ENCODE peak calls at places on chromosomes 5 and 9, in six cellular contexts. One of them, this sample, is unnamed.

GRCh38 chr5:172881691-172882370 is 47.8 kb downstream of the ERGIC1 start:
- DNase-seq in activated T-cell treated with anti-CD3 and anti-CD28 coated beads for 1 hour: no peak
- DNase-seq in stimulated activated CD8-positive, alpha-beta memory T cell treated with anti-CD3 and anti-CD28 coated beads, Interleukin-15, amount 100 ng/mL, for 1 hour: no peak
- DNase-seq in activated B cell treated with CpG ODN at 0.5 μM for 24 hours: no peak
- DNase-seq in left cardiac atrium: no peak
- DNase-seq in NCI-H1092 treated with DMSO at 0.1 percent for 48 hours: no peak
- DNase-seq in this sample: no peak

GRCh38 chr5:1292139-1292538 is 2.7 kb downstream of the TERT start:
- DNase-seq in NCI-H1092 treated with DMSO at 0.1 percent for 48 hours: no peak
- DNase-seq in stimulated activated CD8-positive, alpha-beta memory T cell treated with anti-CD3 and anti-CD28 coated beads, Interleukin-15, amount 100 ng/mL, for 1 hour: no peak
- DNase-seq in activated B cell treated with CpG ODN at 0.5 μM for 24 hours: no peak
- DNase-seq in activated T-cell treated with anti-CD3 and anti-CD28 coated beads for 1 hour: no peak
- DNase-seq in left cardiac atrium: no peak
- DNase-seq in this sample: no peak

GRCh38 chr9:79946718-79947117 is 375.0 kb downstream of the TLE4 start:
- DNase-seq in stimulated activated CD8-positive, alpha-beta memory T cell treated with anti-CD3 and anti-CD28 coated beads, Interleukin-15, amount 100 ng/mL, for 1 hour: no peak
- DNase-seq in left cardiac atrium: peak; percentile 20
- DNase-seq in NCI-H1092 treated with DMSO at 0.1 percent for 48 hours: no peak
- DNase-seq in activated T-cell treated with anti-CD3 and anti-CD28 coated beads for 1 hour: no peak
- DNase-seq in activated B cell treated with CpG ODN at 0.5 μM for 24 hours: no peak
- DNase-seq in this sample: no peak

GRCh38 chr9:79572891-79573696 is 1.3 kb downstream of the TLE4 start:
- DNase-seq in activated T-cell treated with anti-CD3 and anti-CD28 coated beads for 1 hour: peak; percentile 47
- DNase-seq in left cardiac atrium: peak; percentile 53
- DNase-seq in stimulated activated CD8-positive, alpha-beta memory T cell treated with anti-CD3 and anti-CD28 coated beads, Interleukin-15, amount 100 ng/mL, for 1 hour: peak; percentile 23
- DNase-seq in NCI-H1092 treated with DMSO at 0.1 percent for 48 hours: no peak
- DNase-seq in activated B cell treated with CpG ODN at 0.5 μM for 24 hours: peak; percentile 67
- DNase-seq in this sample: no peak

GRCh38 chr9:136107953-136108647 is 10.6 kb downstream of the TMEM250 start:
- DNase-seq in stimulated activated CD8-positive, alpha-beta memory T cell treated with anti-CD3 and anti-CD28 coated beads, Interleukin-15, amount 100 ng/mL, for 1 hour: no peak
- DNase-seq in left cardiac atrium: no peak
- DNase-seq in activated B cell treated with CpG ODN at 0.5 μM for 24 hours: no peak
- DNase-seq in NCI-H1092 treated with DMSO at 0.1 percent for 48 hours: no peak
- DNase-seq in activated T-cell treated with anti-CD3 and anti-CD28 coated beads for 1 hour: no peak
- DNase-seq in this sample: no peak

GRCh38 chr9:1747568-1747967 is 267.6 kb upstream of the SMARCA2 start:
- DNase-seq in left cardiac atrium: no peak
- DNase-seq in NCI-H1092 treated with DMSO at 0.1 percent for 48 hours: no peak
- DNase-seq in activated T-cell treated with anti-CD3 and anti-CD28 coated beads for 1 hour: no peak
- DNase-seq in activated B cell treated with CpG ODN at 0.5 μM for 24 hours: no peak
- DNase-seq in stimulated activated CD8-positive, alpha-beta memory T cell treated with anti-CD3 and anti-CD28 coated beads, Interleukin-15, amount 100 ng/mL, for 1 hour: no peak
- DNase-seq in this sample: no peak

GRCh38 chr5:53418844-53419243 is 61.6 kb upstream of the FST start:
- DNase-seq in left cardiac atrium: no peak
- DNase-seq in activated B cell treated with CpG ODN at 0.5 μM for 24 hours: no peak
- DNase-seq in NCI-H1092 treated with DMSO at 0.1 percent for 48 hours: no peak
- DNase-seq in activated T-cell treated with anti-CD3 and anti-CD28 coated beads for 1 hour: no peak
- DNase-seq in stimulated activated CD8-positive, alpha-beta memory T cell treated with anti-CD3 and anti-CD28 coated beads, Interleukin-15, amount 100 ng/mL, for 1 hour: no peak
- DNase-seq in this sample: no peak

GRCh38 chr9:35700031-35700430 is 10.3 kb upstream of the TPM2 start:
- DNase-seq in stimulated activated CD8-positive, alpha-beta memory T cell treated with anti-CD3 and anti-CD28 coated beads, Interleukin-15, amount 100 ng/mL, for 1 hour: no peak
- DNase-seq in activated T-cell treated with anti-CD3 and anti-CD28 coated beads for 1 hour: no peak
- DNase-seq in NCI-H1092 treated with DMSO at 0.1 percent for 48 hours: no peak
- DNase-seq in activated B cell treated with CpG ODN at 0.5 μM for 24 hours: no peak
- DNase-seq in left cardiac atrium: no peak
- DNase-seq in this sample: no peak

GRCh38 chr9:113467183-113467582 is 3.7 kb downstream of the RGS3 start:
- DNase-seq in activated T-cell treated with anti-CD3 and anti-CD28 coated beads for 1 hour: no peak
- DNase-seq in stimulated activated CD8-positive, alpha-beta memory T cell treated with anti-CD3 and anti-CD28 coated beads, Interleukin-15, amount 100 ng/mL, for 1 hour: no peak
- DNase-seq in left cardiac atrium: no peak
- DNase-seq in NCI-H1092 treated with DMSO at 0.1 percent for 48 hours: no peak
- DNase-seq in activated B cell treated with CpG ODN at 0.5 μM for 24 hours: no peak
- DNase-seq in this sample: no peak

GRCh38 chr9:79661926-79662552 is 90.3 kb downstream of the TLE4 start:
- DNase-seq in NCI-H1092 treated with DMSO at 0.1 percent for 48 hours: no peak
- DNase-seq in activated T-cell treated with anti-CD3 and anti-CD28 coated beads for 1 hour: no peak
- DNase-seq in activated B cell treated with CpG ODN at 0.5 μM for 24 hours: no peak
- DNase-seq in left cardiac atrium: no peak
- DNase-seq in stimulated activated CD8-positive, alpha-beta memory T cell treated with anti-CD3 and anti-CD28 coated beads, Interleukin-15, amount 100 ng/mL, for 1 hour: no peak
- DNase-seq in this sample: no peak

GRCh38 chr5:56501949-56502557 is 268.9 kb upstream of the ANKRD55 start:
- DNase-seq in left cardiac atrium: no peak
- DNase-seq in activated B cell treated with CpG ODN at 0.5 μM for 24 hours: no peak
- DNase-seq in stimulated activated CD8-positive, alpha-beta memory T cell treated with anti-CD3 and anti-CD28 coated beads, Interleukin-15, amount 100 ng/mL, for 1 hour: no peak
- DNase-seq in activated T-cell treated with anti-CD3 and anti-CD28 coated beads for 1 hour: no peak
- DNase-seq in NCI-H1092 treated with DMSO at 0.1 percent for 48 hours: no peak
- DNase-seq in this sample: no peak

GRCh38 chr5:147520450-147520849 is 10.6 kb upstream of the DPYSL3 start:
- DNase-seq in NCI-H1092 treated with DMSO at 0.1 percent for 48 hours: no peak
- DNase-seq in stimulated activated CD8-positive, alpha-beta memory T cell treated with anti-CD3 and anti-CD28 coated beads, Interleukin-15, amount 100 ng/mL, for 1 hour: no peak
- DNase-seq in left cardiac atrium: no peak
- DNase-seq in activated B cell treated with CpG ODN at 0.5 μM for 24 hours: no peak
- DNase-seq in activated T-cell treated with anti-CD3 and anti-CD28 coated beads for 1 hour: no peak
- DNase-seq in this sample: no peak

GRCh38 chr9:133762488-133763271 is 24.5 kb upstream of the SARDH start:
- DNase-seq in NCI-H1092 treated with DMSO at 0.1 percent for 48 hours: no peak
- DNase-seq in activated T-cell treated with anti-CD3 and anti-CD28 coated beads for 1 hour: no peak
- DNase-seq in stimulated activated CD8-positive, alpha-beta memory T cell treated with anti-CD3 and anti-CD28 coated beads, Interleukin-15, amount 100 ng/mL, for 1 hour: no peak
- DNase-seq in left cardiac atrium: no peak
- DNase-seq in activated B cell treated with CpG ODN at 0.5 μM for 24 hours: no peak
- DNase-seq in this sample: no peak

GRCh38 chr5:160230686-160231527 is 1.6 kb downstream of the FABP6 start:
- DNase-seq in NCI-H1092 treated with DMSO at 0.1 percent for 48 hours: no peak
- DNase-seq in activated T-cell treated with anti-CD3 and anti-CD28 coated beads for 1 hour: no peak
- DNase-seq in stimulated activated CD8-positive, alpha-beta memory T cell treated with anti-CD3 and anti-CD28 coated beads, Interleukin-15, amount 100 ng/mL, for 1 hour: no peak
- DNase-seq in activated B cell treated with CpG ODN at 0.5 μM for 24 hours: no peak
- DNase-seq in left cardiac atrium: peak; percentile 30
- DNase-seq in this sample: no peak

GRCh38 chr9:3893519-3893918 is 367.7 kb upstream of the RFX3 start:
- DNase-seq in activated T-cell treated with anti-CD3 and anti-CD28 coated beads for 1 hour: no peak
- DNase-seq in NCI-H1092 treated with DMSO at 0.1 percent for 48 hours: no peak
- DNase-seq in stimulated activated CD8-positive, alpha-beta memory T cell treated with anti-CD3 and anti-CD28 coated beads, Interleukin-15, amount 100 ng/mL, for 1 hour: no peak
- DNase-seq in activated B cell treated with CpG ODN at 0.5 μM for 24 hours: no peak
- DNase-seq in left cardiac atrium: no peak
- DNase-seq in this sample: no peak

GRCh38 chr5:67244345-67244793 is 47.8 kb upstream of the CD180 start:
- DNase-seq in activated T-cell treated with anti-CD3 and anti-CD28 coated beads for 1 hour: no peak
- DNase-seq in stimulated activated CD8-positive, alpha-beta memory T cell treated with anti-CD3 and anti-CD28 coated beads, Interleukin-15, amount 100 ng/mL, for 1 hour: no peak
- DNase-seq in activated B cell treated with CpG ODN at 0.5 μM for 24 hours: no peak
- DNase-seq in left cardiac atrium: peak; percentile 67
- DNase-seq in NCI-H1092 treated with DMSO at 0.1 percent for 48 hours: peak; percentile 21
- DNase-seq in this sample: no peak

GRCh38 chr5:78757269-78758053 is 108.9 kb upstream of the LHFPL2 start:
- DNase-seq in NCI-H1092 treated with DMSO at 0.1 percent for 48 hours: no peak
- DNase-seq in left cardiac atrium: peak; percentile 43
- DNase-seq in stimulated activated CD8-positive, alpha-beta memory T cell treated with anti-CD3 and anti-CD28 coated beads, Interleukin-15, amount 100 ng/mL, for 1 hour: no peak
- DNase-seq in activated T-cell treated with anti-CD3 and anti-CD28 coated beads for 1 hour: no peak
- DNase-seq in activated B cell treated with CpG ODN at 0.5 μM for 24 hours: no peak
- DNase-seq in this sample: no peak

GRCh38 chr5:34789021-34789531 is 49.9 kb upstream of the TTC23L start:
- DNase-seq in NCI-H1092 treated with DMSO at 0.1 percent for 48 hours: no peak
- DNase-seq in stimulated activated CD8-positive, alpha-beta memory T cell treated with anti-CD3 and anti-CD28 coated beads, Interleukin-15, amount 100 ng/mL, for 1 hour: no peak
- DNase-seq in activated T-cell treated with anti-CD3 and anti-CD28 coated beads for 1 hour: no peak
- DNase-seq in activated B cell treated with CpG ODN at 0.5 μM for 24 hours: no peak
- DNase-seq in left cardiac atrium: peak; percentile 54
- DNase-seq in this sample: no peak

GRCh38 chr9:136662656-136663310 is at the start of gene EGFL7:
- DNase-seq in NCI-H1092 treated with DMSO at 0.1 percent for 48 hours: no peak
- DNase-seq in stimulated activated CD8-positive, alpha-beta memory T cell treated with anti-CD3 and anti-CD28 coated beads, Interleukin-15, amount 100 ng/mL, for 1 hour: no peak
- DNase-seq in activated B cell treated with CpG ODN at 0.5 μM for 24 hours: no peak
- DNase-seq in left cardiac atrium: peak; percentile 89
- DNase-seq in activated T-cell treated with anti-CD3 and anti-CD28 coated beads for 1 hour: no peak
- DNase-seq in this sample: no peak

This sample was measured in NCI-H1048.